ENCODE peak calls at places on chromosome 22, in ten cellular contexts. P is lung, W is thoracic aorta, S is right cardiac atrium, M is body of pancreas, T is cardiac muscle cell, R is left lung, Z is breast epithelium, J is suprapubic skin, U is transverse colon. C is an unnamed sample.

GRCh38 chr22:27686534-27686933 is 115.0 kb downstream of the MN1 start:
- DNase-seq in R (peak; percentile 40), U (peak; percentile 34), T (peak; percentile 91), M (peak; percentile 85), W (peak; percentile 70), Z (peak; percentile 24), S (peak; percentile 93), J (no peak), P (no peak), C (peak; percentile 95)

GRCh38 chr22:49760630-49761571 is 66.8 kb downstream of the BRD1 start:
- DNase-seq in U (no peak), S (no peak), P (no peak), M (no peak), T (no peak), R (peak; percentile 22), W (no peak), J (peak; percentile 68), Z (no peak), C (peak; percentile 52)

GRCh38 chr22:17703811-17704210 is 65.3 kb downstream of the BCL2L13 start:
- DNase-seq in W (no peak), T (no peak), M (no peak), Z (no peak), R (no peak), U (no peak), P (no peak), J (no peak), S (no peak), C (no peak)

GRCh38 chr22:47193606-47194316 is 431.3 kb downstream of the TBC1D22A start:
- DNase-seq in R (no peak), J (peak; percentile 75), Z (no peak), M (peak; percentile 5), P (no peak), W (no peak), T (no peak), U (no peak), S (no peak), C (peak; percentile 54)

GRCh38 chr22:41021655-41022454 is 70.5 kb upstream of the EP300 start:
- DNase-seq in J (peak; percentile 88), P (peak; percentile 82), Z (peak; percentile 50), R (peak; percentile 81), W (no peak), M (peak; percentile 66), U (peak; percentile 81), T (peak; percentile 77), S (peak; percentile 92), C (peak; percentile 80)

GRCh38 chr22:38725900-38726655 is 20.3 kb downstream of the GTPBP1 start:
- DNase-seq in S (no peak), U (no peak), P (no peak), J (no peak), M (no peak), W (no peak), Z (no peak), T (no peak), R (no peak), C (no peak)

GRCh38 chr22:24134090-24134846 is 47.0 kb upstream of the SUSD2 start:
- DNase-seq in R (peak; percentile 72), S (peak; percentile 80), U (peak; percentile 45), M (no peak), J (no peak), Z (no peak), P (no peak), W (no peak), T (peak; percentile 34), C (no peak)

GRCh38 chr22:39663751-39664150 is 93.2 kb downstream of the CACNA1I start:
- DNase-seq in J (no peak), P (no peak), S (no peak), T (no peak), U (peak; percentile 43), R (no peak), Z (peak; percentile 22), W (no peak), M (no peak), C (no peak)

GRCh38 chr22:50548046-50548912 is 2.6 kb downstream of the KLHDC7B start:
- DNase-seq in Z (no peak), W (no peak), U (peak; percentile 50), M (no peak), J (peak; percentile 79), T (no peak), P (no peak), R (no peak), S (peak; percentile 71), C (no peak)

GRCh38 chr22:17411213-17411612 is 42.0 kb downstream of the CECR2 start:
- DNase-seq in S (no peak), Z (no peak), J (no peak), W (no peak), P (no peak), U (no peak), T (no peak), M (no peak), R (no peak), C (no peak)

GRCh38 chr22:45134313-45134712 is 29.4 kb upstream of the NUP50 start:
- DNase-seq in P (no peak), S (no peak), T (no peak), R (no peak), W (no peak), J (no peak), U (no peak), M (no peak), Z (no peak), C (no peak)

DNA sequence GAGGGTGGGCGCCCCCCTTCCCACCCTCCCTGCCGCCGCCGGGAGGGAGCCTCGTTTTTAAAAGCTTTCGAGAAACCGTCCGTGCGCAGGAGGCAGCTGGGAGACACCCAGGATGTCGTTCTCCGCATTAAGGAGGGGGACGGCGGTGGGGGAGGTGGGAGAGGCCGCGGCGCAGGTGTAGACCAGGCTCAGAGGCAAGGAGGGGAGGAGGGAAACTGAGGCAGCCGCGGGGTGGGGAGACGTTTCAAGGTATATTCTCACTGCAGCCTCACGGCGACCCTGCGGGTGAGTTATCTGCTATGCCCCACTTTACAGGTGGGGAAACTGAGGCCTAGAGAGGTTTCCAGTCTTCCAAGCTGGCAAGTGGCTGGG is 42.7 kb downstream of the CYTH4 start:
- DNase-seq in U (no peak), T (no peak), Z (no peak), P (no peak), J (no peak), M (no peak), S (no peak), R (no peak), W (no peak), C (no peak)
- H3K4me3 ChIP-seq in U (peak overlapping the region; percentile 24), T (peak overlapping the region; percentile 23), Z (peak overlapping the region; percentile 23), P (no peak overlapping the region), J (no peak overlapping the region), M (no peak overlapping the region), S (no peak overlapping the region), R (no peak overlapping the region), W (no peak overlapping the region), C (no peak overlapping the region)

GRCh38 chr22:42068351-42068730 is 2.3 kb downstream of the NAGA start:
- DNase-seq in R (no peak), U (no peak), Z (no peak), T (no peak), P (no peak), J (no peak), W (no peak), M (no peak), S (no peak), C (no peak)

GRCh38 chr22:42067706-42068350 is 2.8 kb downstream of the NAGA start:
- DNase-seq in U (no peak), S (no peak), R (no peak), P (no peak), M (no peak), Z (no peak), W (no peak), T (no peak), J (no peak), C (no peak)

GRCh38 chr22:42070517-42071422 is at the start of gene NAGA:
- DNase-seq in W (peak; percentile 93), R (peak; percentile 96), T (peak; percentile 97), P (peak; percentile 97), U (peak; percentile 97), M (peak; percentile 95), S (peak; percentile 98), Z (peak; percentile 96), J (peak; percentile 99), C (peak; percentile 98)

GRCh38 chr22:42072606-42073330 is 1.3 kb upstream of the PHETA2 start:
- DNase-seq in Z (no peak), M (no peak), T (peak; percentile 66), R (no peak), W (no peak), J (peak; percentile 60), S (no peak), P (no peak), U (no peak), C (no peak)

GRCh38 chr22:42069801-42070516 is 653 bp downstream of the NAGA start:
- DNase-seq in R (no peak), T (no peak), J (no peak), M (no peak), S (no peak), Z (no peak), U (no peak), W (no peak), P (no peak), C (no peak)
- H3K4me1 ChIP-seq in R (peaks cover 21% of the 10 kb centered on the region), T (peaks cover 22% of the 10 kb centered on the region), J (peaks cover 34% of the 10 kb centered on the region), M (peaks cover 30% of the 10 kb centered on the region), S (no peaks in the 10 kb centered on the region), Z (peaks cover 8% of the 10 kb centered on the region), U (peaks cover 24% of the 10 kb centered on the region), W (peaks cover 37% of the 10 kb centered on the region), P (peaks cover 7% of the 10 kb centered on the region), C (peaks cover 23% of the 10 kb centered on the region)

DNA sequence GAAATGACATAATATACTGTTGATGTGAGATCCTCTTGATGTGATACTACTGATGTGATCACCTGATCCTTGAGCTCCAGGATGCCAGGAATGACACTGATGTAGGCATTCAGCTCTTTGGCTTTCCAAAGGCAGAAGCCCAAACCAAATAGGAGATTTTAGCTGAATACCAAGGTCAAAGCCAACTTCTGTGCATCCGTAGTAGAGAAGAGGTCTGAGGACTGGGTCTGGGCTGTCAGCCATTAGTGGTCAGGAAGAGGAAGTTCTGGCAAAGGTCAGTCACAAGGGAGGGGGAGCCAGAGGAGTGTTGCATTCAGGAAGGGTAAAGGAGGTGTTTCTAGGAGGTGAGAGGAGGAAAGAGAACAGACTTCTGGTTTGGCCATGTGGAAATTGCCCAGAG is 53.4 kb upstream of the PARVG start:
- DNase-seq in S (no peak), P (no peak), J (no peak), T (no peak), M (no peak), Z (no peak), R (no peak), U (no peak), W (no peak), C (no peak)
- H3K9me3 ChIP-seq in S (no peaks in the 10 kb centered on the region), P (no peaks in the 10 kb centered on the region), J (no peaks in the 10 kb centered on the region), T (no peaks in the 10 kb centered on the region), M (no peaks in the 10 kb centered on the region), Z (peaks cover 12% of the 10 kb centered on the region), R (peaks cover 13% of the 10 kb centered on the region), U (peaks cover 5% of the 10 kb centered on the region), W (peaks cover 6% of the 10 kb centered on the region), C (peaks cover 12% of the 10 kb centered on the region)

DNA sequence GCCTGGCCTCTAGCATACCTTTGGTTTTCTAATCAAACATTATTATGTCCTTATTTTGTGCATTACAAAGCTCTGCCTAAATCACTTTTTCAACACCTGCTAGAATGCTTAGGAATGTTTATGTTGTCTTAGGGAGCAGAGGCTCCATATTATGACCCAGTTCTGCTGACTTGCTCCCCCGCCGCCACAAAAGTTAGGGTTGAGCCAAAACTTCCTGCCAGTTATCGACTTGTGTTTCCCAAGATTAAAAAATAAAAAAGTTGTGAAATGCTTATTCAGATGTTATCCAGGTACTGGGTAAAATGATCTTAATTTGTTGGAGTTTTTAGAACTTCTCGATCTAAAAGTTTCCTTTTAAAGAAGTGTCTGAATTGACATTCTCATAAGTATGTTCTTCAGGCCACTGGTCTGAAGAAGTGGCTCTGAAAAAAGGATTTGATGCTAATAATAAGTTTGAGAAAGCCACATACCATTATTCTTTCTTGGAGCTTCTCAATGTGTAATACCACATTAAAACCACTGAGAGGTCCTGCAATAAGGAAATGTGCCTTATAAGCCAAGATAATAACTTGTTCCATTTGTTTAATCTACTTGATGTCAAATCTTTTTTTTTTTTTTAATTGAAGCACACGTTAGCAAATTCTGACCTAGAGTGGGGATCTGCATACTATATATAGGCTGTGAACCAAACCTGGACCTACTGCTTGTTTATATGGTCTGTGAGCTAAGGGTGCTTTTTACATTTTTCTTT is 2.2 kb downstream of the RNF185 start:
- DNase-seq in J (no peak), M (peak; percentile 36), T (no peak), W (no peak), P (no peak), S (no peak), Z (no peak), U (no peak), R (no peak), C (no peak)
- H3K4me3 ChIP-seq in J (peak overlapping the region; percentile 86), M (no peak overlapping the region), T (no peak overlapping the region), W (peak overlapping the region; percentile 75), P (no peak overlapping the region), S (no peak overlapping the region), Z (peak overlapping the region; percentile 31), U (no peak overlapping the region), R (peak overlapping the region; percentile 86), C (peak overlapping the region; percentile 7)

C was measured in ascending aorta.